ENCODE peak calls at places on chromosomes 1 and 21, in nine cellular contexts. P, M, O, X, V, Q, Z, K and S are unnamed samples.

GRCh38 chr1:204974326-204974725 is 68.7 kb upstream of the CNTN2 start:
- DNase-seq in P (no peak), M (no peak), O (no peak), X (no peak), V (no peak), Q (no peak), Z (no peak), K (no peak), S (no peak)

GRCh38 chr1:222622765-222623164 is 4.9 kb downstream of the MIA3 start:
- DNase-seq in P (no peak), M (no peak), O (no peak), X (no peak), V (no peak), Q (no peak), Z (no peak), K (no peak), S (no peak)

GRCh38 chr1:28249013-28249870 is 10.1 kb upstream of the SESN2 start:
- DNase-seq in P (peak; percentile 73), M (peak; percentile 67), O (no peak), X (peak; percentile 47), V (peak; percentile 68), Q (peak; percentile 34), Z (no peak), K (peak; percentile 36), S (peak; percentile 13)

GRCh38 chr1:205375816-205376545 is 19.3 kb upstream of the KLHDC8A start:
- DNase-seq in P (no peak), M (no peak), O (peak; percentile 10), X (peak; percentile 64), V (no peak), Q (peak; percentile 15), Z (no peak), K (no peak), S (peak; percentile 26)

GRCh38 chr1:96416111-96416595 is 305.4 kb upstream of the PTBP2 start:
- DNase-seq in P (peak; percentile 56), M (no peak), O (peak; percentile 96), X (peak; percentile 100), V (no peak), Q (peak; percentile 97), Z (no peak), K (no peak), S (no peak)

GRCh38 chr1:155648207-155649147 is 38.5 kb downstream of the MSTO1 start:
- DNase-seq in P (peak; percentile 77), M (no peak), O (peak; percentile 49), X (peak; percentile 93), V (no peak), Q (peak; percentile 59), Z (no peak), K (no peak), S (no peak)

GRCh38 chr21:26050857-26051256 is 119.7 kb downstream of the APP start:
- DNase-seq in P (no peak), M (no peak), O (no peak), X (no peak), V (no peak), Q (no peak), Z (no peak), K (no peak), S (no peak)

GRCh38 chr21:41743321-41744027 is 23.4 kb downstream of the RIPK4 start:
- DNase-seq in P (no peak), M (no peak), O (no peak), X (no peak), V (no peak), Q (no peak), Z (no peak), K (no peak), S (no peak)

GRCh38 chr1:75725256-75725655 is 747 bp downstream of the ACADM start:
- DNase-seq in P (no peak), M (no peak), O (no peak), X (no peak), V (no peak), Q (no peak), Z (no peak), K (no peak), S (no peak)

GRCh38 chr1:155844860-155845259 is 12.2 kb downstream of the GON4L start:
- DNase-seq in P (no peak), M (no peak), O (no peak), X (no peak), V (no peak), Q (peak; percentile 29), Z (no peak), K (no peak), S (no peak)

GRCh38 chr1:89907669-89908293 is 86.9 kb downstream of the LRRC8D start:
- DNase-seq in P (no peak), M (no peak), O (no peak), X (peak; percentile 97), V (no peak), Q (peak; percentile 13), Z (no peak), K (no peak), S (no peak)

GRCh38 chr1:12075195-12076114 is 12.4 kb downstream of the TNFRSF8 start:
- DNase-seq in P (peak; percentile 65), M (no peak), O (peak; percentile 28), X (peak; percentile 42), V (no peak), Q (no peak), Z (no peak), K (no peak), S (no peak)

GRCh38 chr1:7717769-7718368 is 53.2 kb upstream of the VAMP3 start:
- DNase-seq in P (no peak), M (no peak), O (no peak), X (no peak), V (no peak), Q (no peak), Z (no peak), K (no peak), S (no peak)

GRCh38 chr1:39490596-39491145 is 765 bp upstream of the BMP8A start:
- DNase-seq in P (no peak), M (no peak), O (no peak), X (no peak), V (no peak), Q (no peak), Z (no peak), K (no peak), S (peak; percentile 62)

GRCh38 chr1:12594966-12595838 is 22.8 kb downstream of the DHRS3 start:
- DNase-seq in P (peak; percentile 43), M (no peak), O (no peak), X (peak; percentile 34), V (peak; percentile 24), Q (peak; percentile 46), Z (no peak), K (no peak), S (no peak)

GRCh38 chr1:156676820-156677615 is at the start of gene NES:
- DNase-seq in P (no peak), M (no peak), O (no peak), X (peak; percentile 11), V (no peak), Q (peak; percentile 77), Z (no peak), K (no peak), S (peak; percentile 41)

GRCh38 chr1:111792249-111792648 is 36.5 kb downstream of the DDX20 start:
- DNase-seq in P (no peak), M (no peak), O (no peak), X (no peak), V (no peak), Q (peak; percentile 1), Z (no peak), K (no peak), S (no peak)

GRCh38 chr1:67018574-67018973 is 35.4 kb downstream of the SLC35D1 start:
- DNase-seq in P (no peak), M (no peak), O (no peak), X (no peak), V (no peak), Q (no peak), Z (no peak), K (no peak), S (no peak)

GRCh38 chr1:201752333-201752732 is 76.6 kb upstream of the IPO9 start:
- DNase-seq in P (no peak), M (no peak), O (no peak), X (no peak), V (no peak), Q (no peak), Z (no peak), K (no peak), S (no peak)

GRCh38 chr1:227299688-227300087 is 18.6 kb downstream of the CDC42BPA start:
- DNase-seq in P (no peak), M (no peak), O (no peak), X (peak; percentile 63), V (no peak), Q (peak; percentile 12), Z (no peak), K (no peak), S (no peak)

GRCh38 chr1:77413541-77414335 is 131.9 kb downstream of the AK5 start:
- DNase-seq in P (no peak), M (peak; percentile 48), O (no peak), X (no peak), V (no peak), Q (no peak), Z (no peak), K (no peak), S (no peak)

GRCh38 chr1:228867093-228867950 is 132.0 kb downstream of the RHOU start:
- DNase-seq in P (no peak), M (no peak), O (no peak), X (no peak), V (no peak), Q (no peak), Z (no peak), K (no peak), S (peak; percentile 45)

GRCh38 chr1:43801203-43801602 is 93.9 kb downstream of the ST3GAL3 start:
- DNase-seq in P (no peak), M (no peak), O (no peak), X (no peak), V (no peak), Q (peak; percentile 11), Z (no peak), K (no peak), S (no peak)

GRCh38 chr21:36966846-36967657 is 583 bp upstream of the HLCS start:
- DNase-seq in P (no peak), M (no peak), O (no peak), X (peak; percentile 5), V (no peak), Q (peak; percentile 24), Z (no peak), K (no peak), S (no peak)

GRCh38 chr1:29426701-29427279 is 190.5 kb downstream of the PTPRU start:
- DNase-seq in P (no peak), M (no peak), O (no peak), X (no peak), V (no peak), Q (no peak), Z (no peak), K (no peak), S (no peak)

GRCh38 chr1:147504801-147505303 is 36.4 kb upstream of the BCL9 start:
- DNase-seq in P (no peak), M (no peak), O (no peak), X (no peak), V (no peak), Q (no peak), Z (no peak), K (no peak), S (peak; percentile 55)

GRCh38 chr1:2189459-2190425 is 4.8 kb downstream of the FAAP20 start:
- DNase-seq in P (peak; percentile 79), M (peak; percentile 95), O (peak; percentile 79), X (peak; percentile 95), V (peak; percentile 88), Q (peak; percentile 97), Z (peak; percentile 80), K (peak; percentile 94), S (peak; percentile 83)

GRCh38 chr21:16851054-16851453 is 661.8 kb upstream of the CXADR start:
- DNase-seq in P (no peak), M (no peak), O (no peak), X (no peak), V (no peak), Q (no peak), Z (no peak), K (no peak), S (no peak)

GRCh38 chr1:101314244-101314643 is 77.4 kb downstream of the S1PR1 start:
- DNase-seq in P (no peak), M (peak; percentile 50), O (no peak), X (peak; percentile 74), V (no peak), Q (no peak), Z (no peak), K (no peak), S (no peak)

GRCh38 chr1:229092377-229093257 is 178.3 kb upstream of the RAB4A start:
- DNase-seq in P (peak; percentile 21), M (peak; percentile 32), O (no peak), X (no peak), V (no peak), Q (no peak), Z (no peak), K (no peak), S (no peak)

GRCh38 chr1:27004471-27005165 is 8.0 kb downstream of the TENT5B start:
- DNase-seq in P (no peak), M (no peak), O (no peak), X (peak; percentile 32), V (no peak), Q (no peak), Z (no peak), K (no peak), S (no peak)